ENCODE peak calls at places on chromosomes 7 and 10, in five cellular contexts. D is GM23248, V is heart right ventricle, N is K562, X is psoas muscle. G is an unnamed sample. For H3K4me1, the result is how much of the 10 kb centered on the place peaks cover.

GRCh38 chr10:31867646-31868045 is 61.0 kb downstream of the ARHGAP12 start:
- DNase-seq in X (no peak), V (no peak), N (no peak), D (peak), G (no peak)

GRCh38 chr7:255038-255435 is 34.9 kb upstream of the FOXL3 start:
- DNase-seq in X (peak), N (no peak), D (no peak), V (no peak), G (no peak)

GRCh38 chr10:73650537-73651331 is 5.1 kb downstream of the SYNPO2L start:
- DNase-seq in X (peak), N (no peak), D (peak), V (peak), G (no peak)

GRCh38 chr10:46999217-46999616 is 88.0 kb downstream of the PTPN20 start:
- DNase-seq in X (no peak), V (no peak), N (no peak), D (no peak), G (no peak)

GRCh38 chr7:10821156-10821555 is 152.5 kb upstream of the PHF14 start:
- DNase-seq in D (no peak), V (no peak), X (no peak), N (no peak), G (no peak)

GRCh38 chr7:156527458-156527890 is 113.1 kb upstream of the RNF32 start:
- DNase-seq in N (no peak), X (no peak), V (no peak), D (no peak), G (peak)

GRCh38 chr10:116833986-116834760 is 15.1 kb upstream of the ENO4 start:
- DNase-seq in X (no peak), D (no peak), N (no peak), V (no peak), G (peak)

GRCh38 chr10:118041316-118041715 is 5.4 kb downstream of the RAB11FIP2 start:
- DNase-seq in X (no peak), V (no peak), N (no peak), D (peak), G (no peak)

GRCh38 chr7:134732739-134733138 is 46.7 kb upstream of the CALD1 start:
- DNase-seq in D (no peak), V (no peak), N (no peak), X (no peak), G (no peak)
- H3K4me1 ChIP-seq in D (half or more), V (under half), N (under half), X (under half), G (under half)

GRCh38 chr10:13787015-13787421 is 200.3 kb downstream of the PRPF18 start:
- DNase-seq in X (no peak), N (no peak), D (no peak), V (peak), G (no peak)
- H3K27ac ChIP-seq in X (no peak), N (no peak), D (no peak), V (peak), G (no peak)

DNA sequence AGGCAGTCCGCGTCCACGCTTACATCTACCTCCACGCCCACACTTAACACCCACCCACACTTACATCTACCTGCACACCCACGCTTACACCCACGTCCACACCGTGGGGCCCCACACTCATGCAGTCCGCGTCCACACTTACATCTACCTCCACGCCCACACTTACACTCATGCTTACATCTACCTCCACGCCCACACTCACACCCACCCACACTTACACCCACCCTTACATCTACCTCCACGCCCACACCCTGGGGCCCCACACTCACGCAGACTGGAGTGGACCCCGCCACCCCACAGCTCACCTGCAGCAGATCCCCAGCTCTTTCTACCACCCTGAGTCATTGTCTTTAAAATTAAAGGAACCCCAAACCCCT is 32.4 kb upstream of the PWWP2B start:
- DNase-seq in V (no peak), N (no peak), X (no peak), D (peak), G (peak)
- H3K4me1 ChIP-seq in V (under half), N (under half), X (under half), D (under half), G (under half)

DNA sequence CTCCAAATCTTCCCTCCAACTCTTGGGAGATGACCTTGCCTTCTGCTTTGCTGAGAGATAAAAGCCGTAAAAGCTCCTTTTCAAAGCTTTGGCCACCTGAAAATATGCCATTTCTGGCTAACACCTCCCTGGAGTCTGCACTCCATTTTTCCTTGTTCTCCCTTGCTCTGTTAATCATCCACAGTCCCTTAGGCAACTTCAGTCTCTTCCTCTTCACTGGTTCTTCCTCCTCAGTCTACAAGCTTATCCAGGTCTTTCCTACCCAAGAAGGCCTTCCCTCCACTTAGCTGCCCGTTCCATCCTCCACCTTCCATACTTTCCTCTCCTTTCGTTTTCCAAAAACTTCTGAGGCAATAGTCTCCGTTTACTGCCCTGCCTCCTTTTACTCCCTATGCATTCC is 30.5 kb downstream of the PAX2 start:
- DNase-seq in D (no peak), N (no peak), X (no peak), V (no peak), G (no peak)
- H3K27ac ChIP-seq in D (no peak), N (no peak), X (no peak), V (no peak), G (no peak)

GRCh38 chr10:126218174-126218573 is 170.1 kb downstream of the ADAM12 start:
- DNase-seq in V (no peak), X (no peak), D (no peak), N (no peak), G (no peak)
- H3K4me1 ChIP-seq in V (under half), X (under half), D (under half), N (under half), G (under half)

GRCh38 chr7:129741743-129742213 is 130.3 kb downstream of the NRF1 start:
- DNase-seq in N (no peak), V (no peak), X (no peak), D (no peak), G (peak)
- H3K27ac ChIP-seq in N (no peak), V (peak), X (peak), D (no peak), G (no peak)

GRCh38 chr7:47724335-47724982 is 142.5 kb upstream of the TNS3 start:
- DNase-seq in N (no peak), X (no peak), V (no peak), D (peak), G (peak)
- H3K4me1 ChIP-seq in N (under half), X (under half), V (under half), D (under half), G (under half)

DNA sequence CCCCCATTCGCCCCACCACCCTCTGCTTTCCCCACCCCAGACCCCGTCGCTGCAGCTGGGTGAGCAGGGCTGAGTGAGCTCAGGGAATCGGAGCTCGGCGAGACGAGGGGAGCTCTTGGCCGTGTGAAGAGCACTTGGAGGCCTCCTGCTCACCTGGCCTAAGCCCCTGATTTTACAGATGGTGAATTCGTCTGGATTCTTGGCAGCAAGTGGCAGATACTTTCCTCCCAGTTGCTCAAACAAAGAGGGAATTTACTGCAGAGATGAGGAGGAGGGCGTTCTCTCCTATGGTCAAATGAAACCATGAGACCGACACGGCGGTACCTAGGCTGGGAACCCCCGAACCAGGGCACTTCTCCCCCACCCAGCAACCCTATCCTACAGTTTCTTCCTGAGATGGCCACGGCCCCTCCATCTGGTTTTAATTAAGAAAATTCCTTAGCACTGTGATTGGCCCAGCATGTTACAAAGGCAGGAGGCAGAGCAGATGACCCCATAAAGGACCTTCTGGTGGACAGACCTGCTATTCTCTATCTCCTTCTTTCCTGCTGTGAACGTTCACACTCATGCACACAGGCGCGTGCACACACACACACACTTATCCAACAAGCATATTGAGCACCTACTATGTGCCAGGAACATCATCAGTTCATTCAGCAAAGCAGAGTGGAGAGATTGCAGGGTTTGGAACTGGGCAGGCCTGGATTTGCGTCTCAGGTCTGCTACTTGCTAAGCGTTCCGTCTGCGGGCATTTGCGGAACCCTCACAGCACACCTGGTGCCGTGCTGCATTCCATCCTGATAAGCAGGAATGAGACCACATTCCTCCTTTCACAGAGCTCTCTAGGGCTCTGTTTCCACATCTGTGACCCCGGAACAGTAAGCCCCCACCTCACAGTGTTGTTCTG is 129.4 kb downstream of the RGS10 start:
- DNase-seq in V (no peak), X (no peak), N (no peak), D (peak), G (peak)
- H3K27ac ChIP-seq in V (peak), X (peak), N (no peak), D (no peak), G (peak)

GRCh38 chr7:143214789-143215679 is 6.8 kb upstream of the TAS2R40 start:
- DNase-seq in V (peak), N (peak), D (peak), X (no peak), G (peak)
- H3K4me1 ChIP-seq in V (under half), N (under half), D (under half), X (under half), G (under half)

G was measured in hepatocyte.